ENCODE peak calls at places on chromosomes 3 and 15, in six cellular contexts. U is GM23338, S is H1, N is HepG2, M is K562, R is GM12878. E is an unnamed sample.

GRCh38 chr3:176987901-176988300 is 209.4 kb downstream of the TBL1XR1 start:
- DNase-seq in U (no peak), S (no peak), N (no peak), M (no peak), R (no peak), E (no peak)

GRCh38 chr3:171261487-171261886 is 198.7 kb downstream of the TNIK start:
- DNase-seq in U (no peak), S (no peak), N (no peak), M (no peak), R (no peak), E (no peak)

GRCh38 chr3:12869025-12869695 is 27.8 kb upstream of the RPL32 start:
- DNase-seq in U (peak), S (peak), N (no peak), M (peak), R (no peak), E (peak)

GRCh38 chr3:99526927-99527326 is 111.5 kb upstream of the COL8A1 start:
- DNase-seq in U (no peak), S (no peak), N (no peak), M (no peak), R (no peak), E (no peak)

GRCh38 chr15:71595846-71596553 is 214.4 kb upstream of the NR2E3 start:
- DNase-seq in U (no peak), S (no peak), N (no peak), M (no peak), R (no peak), E (no peak)

GRCh38 chr3:136078421-136079364 is 113.2 kb downstream of the PPP2R3A start:
- DNase-seq in U (peak), S (no peak), N (peak), M (peak), R (no peak), E (no peak)

GRCh38 chr3:156158656-156159295 is 38.4 kb downstream of the KCNAB1 start:
- DNase-seq in U (no peak), S (no peak), N (no peak), M (no peak), R (no peak), E (no peak)

GRCh38 chr15:63402498-63403253 is 21.0 kb upstream of the CA12 start:
- DNase-seq in U (peak), S (peak), N (peak), M (peak), R (no peak), E (no peak)

GRCh38 chr15:65902373-65902772 is 33.1 kb downstream of the RAB11A start:
- DNase-seq in U (peak), S (peak), N (peak), M (peak), R (peak), E (no peak)

GRCh38 chr15:79233236-79233635 is 49.3 kb upstream of the ANKRD34C start:
- DNase-seq in U (no peak), S (no peak), N (no peak), M (no peak), R (no peak), E (no peak)

GRCh38 chr3:880371-880770 is 212.5 kb upstream of the CNTN6 start:
- DNase-seq in U (no peak), S (no peak), N (no peak), M (no peak), R (no peak), E (no peak)

GRCh38 chr3:153348457-153349137 is 186.6 kb downstream of the RAP2B start:
- DNase-seq in U (peak), S (peak), N (no peak), M (no peak), R (no peak), E (no peak)

GRCh38 chr3:120396469-120396868 is 47.3 kb upstream of the LRRC58 start:
- DNase-seq in U (no peak), S (no peak), N (no peak), M (no peak), R (no peak), E (no peak)

GRCh38 chr15:69979269-69979668 is 118.4 kb downstream of the TLE3 start:
- DNase-seq in U (peak), S (no peak), N (peak), M (peak), R (no peak), E (peak)

GRCh38 chr3:53139833-53140574 is 9.8 kb upstream of the RFT1 start:
- DNase-seq in U (no peak), S (no peak), N (no peak), M (no peak), R (no peak), E (no peak)

GRCh38 chr3:114650808-114651207 is 357.0 kb downstream of the TIGIT start:
- DNase-seq in U (no peak), S (no peak), N (peak), M (no peak), R (no peak), E (no peak)

GRCh38 chr3:73060302-73060723 is 1.1 kb upstream of the EBLN2 start:
- DNase-seq in U (no peak), S (no peak), N (no peak), M (no peak), R (no peak), E (no peak)

GRCh38 chr15:39587291-39587909 is 6.5 kb downstream of the THBS1 start:
- DNase-seq in U (no peak), S (no peak), N (no peak), M (no peak), R (no peak), E (no peak)

GRCh38 chr3:194488007-194488742 is 1.4 kb upstream of the ATP13A3 start:
- DNase-seq in U (no peak), S (no peak), N (no peak), M (peak), R (no peak), E (no peak)

GRCh38 chr3:27521872-27522265 is 37.7 kb upstream of the SLC4A7 start:
- DNase-seq in U (no peak), S (no peak), N (no peak), M (no peak), R (no peak), E (no peak)

GRCh38 chr3:27644936-27645335 is 77.2 kb downstream of the EOMES start:
- DNase-seq in U (no peak), S (no peak), N (no peak), M (no peak), R (no peak), E (no peak)

GRCh38 chr15:78540955-78541743 is 905 bp downstream of the PSMA4 start:
- DNase-seq in U (no peak), S (no peak), N (no peak), M (peak), R (no peak), E (no peak)

GRCh38 chr3:30557904-30558303 is 48.5 kb upstream of the TGFBR2 start:
- DNase-seq in U (no peak), S (no peak), N (peak), M (no peak), R (no peak), E (no peak)

GRCh38 chr15:65873271-65873670 is 4.0 kb downstream of the RAB11A start:
- DNase-seq in U (no peak), S (no peak), N (no peak), M (no peak), R (no peak), E (no peak)

GRCh38 chr3:128845119-128845518 is 34.3 kb upstream of the ACAD9 start:
- DNase-seq in U (peak), S (peak), N (peak), M (peak), R (no peak), E (peak)

GRCh38 chr3:172157566-172158258 is 118.3 kb downstream of the FNDC3B start:
- DNase-seq in U (no peak), S (no peak), N (no peak), M (no peak), R (no peak), E (no peak)

GRCh38 chr3:128407247-128407646 is 59.4 kb downstream of the DNAJB8 start:
- DNase-seq in U (no peak), S (no peak), N (no peak), M (no peak), R (no peak), E (no peak)

GRCh38 chr3:98581474-98581873 is 11.9 kb downstream of the CPOX start:
- DNase-seq in U (no peak), S (no peak), N (no peak), M (no peak), R (no peak), E (no peak)

GRCh38 chr15:87735536-87735935 is 521.0 kb downstream of the NTRK3 start:
- DNase-seq in U (no peak), S (no peak), N (no peak), M (no peak), R (no peak), E (no peak)

GRCh38 chr15:62306851-62307504 is 141.9 kb upstream of the C2CD4B start:
- DNase-seq in U (peak), S (no peak), N (peak), M (peak), R (no peak), E (peak)

GRCh38 chr3:140922634-140923033 is 19.0 kb upstream of the SLC25A36 start:
- DNase-seq in U (peak), S (no peak), N (no peak), M (peak), R (no peak), E (no peak)

GRCh38 chr3:43995078-43995928 is 246.4 kb upstream of the TOPAZ1 start:
- DNase-seq in U (peak), S (peak), N (no peak), M (no peak), R (no peak), E (peak)

GRCh38 chr15:92711457-92711831 is 55.9 kb upstream of the FAM174B start:
- DNase-seq in U (peak), S (peak), N (no peak), M (no peak), R (no peak), E (peak)

GRCh38 chr3:77421916-77422315 is 382.0 kb downstream of the ROBO2 start:
- DNase-seq in U (no peak), S (no peak), N (no peak), M (no peak), R (no peak), E (no peak)

GRCh38 chr3:136919799-136920580 is 37.8 kb upstream of the IL20RB start:
- DNase-seq in U (no peak), S (no peak), N (no peak), M (no peak), R (no peak), E (no peak)

GRCh38 chr15:101324513-101325177 is 29.6 kb upstream of the SNRPA1 start:
- DNase-seq in U (no peak), S (no peak), N (peak), M (no peak), R (no peak), E (no peak)

GRCh38 chr15:97099040-97099439 is 768.5 kb downstream of the NR2F2 start:
- DNase-seq in U (no peak), S (no peak), N (no peak), M (no peak), R (no peak), E (no peak)
- TF ChIP-seq CREB1 in U (no peak), S (no peak), N (no peak), M (no peak), R (no peak), E (no peak)

GRCh38 chr15:73368301-73369072 is at the start of gene HCN4:
- DNase-seq in U (peak), S (peak), N (no peak), M (no peak), R (no peak), E (peak)
- TF ChIP-seq CREB1 in U (no peak), S (no peak), N (no peak), M (no peak), R (no peak), E (no peak)

GRCh38 chr15:90564109-90564508 is 34.4 kb downstream of the CRTC3 start:
- DNase-seq in U (no peak), S (no peak), N (no peak), M (no peak), R (no peak), E (no peak)
- TF ChIP-seq CREB1 in U (no peak), S (no peak), N (no peak), M (no peak), R (peak), E (no peak)

GRCh38 chr3:51999861-52000260 is 4.2 kb upstream of the RPL29 start:
- DNase-seq in U (no peak), S (no peak), N (no peak), M (peak), R (no peak), E (no peak)

GRCh38 chr3:51997172-51997571 is 1.5 kb upstream of the RPL29 start:
- DNase-seq in U (no peak), S (no peak), N (no peak), M (no peak), R (no peak), E (no peak)

GRCh38 chr3:51997935-51998596 is 2.4 kb upstream of the RPL29 start:
- DNase-seq in U (peak), S (no peak), N (peak), M (no peak), R (no peak), E (no peak)

GRCh38 chr3:52001443-52001974 is 5.8 kb upstream of the RPL29 start:
- DNase-seq in U (peak), S (peak), N (peak), M (peak), R (no peak), E (peak)

DNA sequence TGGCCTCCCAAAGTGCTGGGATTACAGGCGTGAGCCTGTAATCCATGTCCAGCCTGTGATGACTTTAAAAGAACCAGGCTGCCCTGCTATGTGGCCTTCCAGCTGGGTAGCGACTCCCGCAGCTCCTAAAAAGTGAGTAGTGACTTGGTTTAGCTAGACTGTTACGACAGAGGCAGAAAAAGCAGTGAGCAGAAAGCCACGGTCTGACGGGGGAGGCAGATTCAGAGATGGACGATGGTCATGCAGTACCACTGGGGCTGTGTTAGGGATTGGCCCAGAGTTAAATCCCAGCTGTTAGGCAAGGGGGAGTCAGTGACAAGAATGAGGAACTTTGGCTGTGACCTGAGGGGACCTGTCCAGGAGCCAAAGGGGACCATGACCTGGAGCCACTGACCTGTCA is 3.1 kb upstream of the RPL29 start:
- DNase-seq in U (no peak), S (no peak), N (no peak), M (no peak), R (no peak), E (no peak)
- TF ChIP-seq CREB1 in U (no peak), S (no peak), N (no peak), M (no peak), R (no peak), E (no peak)

DNA sequence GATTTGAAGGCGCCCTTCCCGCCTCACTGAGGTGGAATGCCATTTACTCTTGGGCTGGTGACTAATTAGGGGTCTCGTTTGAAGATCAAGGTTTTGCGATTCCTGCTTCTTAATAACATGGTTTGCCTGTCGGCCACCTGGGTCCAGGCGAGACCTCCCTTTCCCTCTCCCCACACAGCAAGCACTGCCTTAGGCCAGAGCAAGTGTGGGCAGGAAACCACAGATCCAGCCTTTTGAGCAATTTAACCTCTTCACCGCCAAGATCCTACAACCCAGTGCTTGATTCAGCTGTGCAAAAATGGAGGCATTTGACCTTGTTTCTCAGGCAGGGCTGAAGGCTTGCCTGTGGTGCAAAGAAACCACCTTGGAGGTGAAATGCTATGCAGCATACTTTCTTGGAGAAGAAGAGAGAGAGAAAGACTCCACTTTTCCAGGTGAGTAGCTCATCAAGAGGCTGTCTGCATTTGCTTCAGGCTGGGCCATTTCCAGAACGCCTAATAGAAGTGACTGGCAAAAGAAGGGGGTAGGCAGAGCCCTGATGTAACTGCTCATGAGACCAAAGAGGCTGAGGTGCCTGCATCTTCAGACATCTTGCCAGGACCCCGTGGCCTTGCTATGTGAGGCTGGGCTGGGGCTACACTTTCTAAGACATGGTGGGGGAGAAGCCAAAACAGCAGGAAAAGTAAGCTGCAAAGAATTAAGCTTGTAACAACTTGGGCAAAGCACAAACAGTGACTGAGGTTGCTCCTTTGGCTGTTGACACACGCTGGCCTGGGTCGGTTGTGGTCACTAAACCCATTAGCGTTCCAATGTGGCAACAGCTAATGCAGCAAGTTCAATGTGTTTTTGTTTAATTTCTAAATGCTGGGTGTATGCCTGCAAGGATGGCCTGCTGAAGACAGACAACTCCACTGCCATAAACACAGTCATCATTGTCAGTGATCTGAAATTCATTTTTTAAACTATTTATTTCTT is 34.3 kb upstream of the WNT5A start:
- DNase-seq in U (peak), S (no peak), N (no peak), M (no peak), R (no peak), E (no peak)
- TF ChIP-seq CREB1 in U (no peak), S (no peak), N (no peak), M (no peak), R (no peak), E (no peak)

DNA sequence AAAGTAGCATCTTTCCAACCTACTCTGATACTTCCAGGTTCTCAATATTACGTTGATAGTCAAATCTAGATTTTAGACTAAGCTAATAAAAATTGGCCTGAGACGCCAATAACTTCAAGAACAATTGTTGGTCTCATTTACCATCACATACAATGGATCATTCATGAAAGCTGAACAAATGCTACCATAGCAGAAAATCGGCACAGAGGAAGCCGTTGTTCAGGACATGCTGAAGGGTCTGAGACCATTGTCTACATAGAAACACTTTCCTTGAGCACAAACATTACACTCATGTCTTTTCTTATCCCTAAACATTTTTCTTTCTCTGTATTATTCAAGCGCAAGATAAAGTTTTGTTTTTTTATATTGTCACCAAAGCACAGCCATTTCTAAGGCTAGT is 37.2 kb upstream of the FHIT start:
- DNase-seq in U (no peak), S (no peak), N (no peak), M (no peak), R (no peak), E (no peak)
- TF ChIP-seq CREB1 in U (no peak), S (no peak), N (no peak), M (no peak), R (no peak), E (no peak)

DNA sequence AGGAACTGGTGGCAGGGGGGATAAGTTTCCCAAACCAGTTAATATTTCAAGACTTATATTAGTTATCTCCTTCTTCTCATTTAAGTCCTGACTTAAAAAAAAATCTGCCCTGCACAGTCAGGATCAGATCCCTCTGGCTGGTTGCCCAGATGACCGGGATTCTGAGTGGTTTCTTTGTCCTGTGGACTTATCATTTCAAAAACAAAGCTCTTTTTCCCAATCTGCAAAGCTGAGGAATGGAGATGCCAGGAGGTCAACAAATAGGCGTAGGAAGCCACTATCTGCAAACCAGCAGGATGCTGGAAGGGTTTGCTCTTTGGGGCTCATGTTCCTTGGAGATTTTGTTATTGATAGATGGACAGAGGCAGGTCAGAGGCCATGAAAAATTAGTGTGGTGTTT is 5.8 kb downstream of the C3orf20 start:
- DNase-seq in U (no peak), S (no peak), N (peak), M (peak), R (no peak), E (no peak)
- TF ChIP-seq CREB1 in U (no peak), S (no peak), N (no peak), M (no peak), R (no peak), E (no peak)